ENCODE peak calls at places on chromosomes 5 and 9, in four cellular contexts. One of them, this sample, is unnamed.

GRCh38 chr9:128416432-128417019 is 4.1 kb upstream of the CERCAM start:
- DNase-seq in GM10248: no peak
- DNase-seq in iris pigment epithelial cell: no peak
- DNase-seq in CD8-positive, alpha-beta memory T cell: no peak
- DNase-seq in this sample: no peak

GRCh38 chr5:143657814-143658395 is 154.1 kb upstream of the HMHB1 start:
- DNase-seq in iris pigment epithelial cell: no peak
- DNase-seq in CD8-positive, alpha-beta memory T cell: no peak
- DNase-seq in GM10248: no peak
- DNase-seq in this sample: no peak

GRCh38 chr9:89138463-89139390 is 39.9 kb downstream of the SHC3 start:
- DNase-seq in iris pigment epithelial cell: peak
- DNase-seq in CD8-positive, alpha-beta memory T cell: no peak
- DNase-seq in GM10248: no peak
- DNase-seq in this sample: peak

GRCh38 chr9:133252301-133252776 is 22.7 kb downstream of the ABO start:
- DNase-seq in GM10248: peak
- DNase-seq in iris pigment epithelial cell: no peak
- DNase-seq in CD8-positive, alpha-beta memory T cell: no peak
- DNase-seq in this sample: no peak

GRCh38 chr5:145554399-145554798 is 280.7 kb downstream of the PRELID2 start:
- DNase-seq in GM10248: no peak
- DNase-seq in CD8-positive, alpha-beta memory T cell: no peak
- DNase-seq in iris pigment epithelial cell: peak
- DNase-seq in this sample: peak

GRCh38 chr5:31711363-31711762 is 72.4 kb downstream of the PDZD2 start:
- DNase-seq in CD8-positive, alpha-beta memory T cell: no peak
- DNase-seq in GM10248: no peak
- DNase-seq in iris pigment epithelial cell: no peak
- DNase-seq in this sample: no peak

GRCh38 chr5:44881266-44881665 is 72.5 kb downstream of the MRPS30 start:
- DNase-seq in CD8-positive, alpha-beta memory T cell: no peak
- DNase-seq in iris pigment epithelial cell: no peak
- DNase-seq in GM10248: no peak
- DNase-seq in this sample: no peak

GRCh38 chr5:142385194-142385593 is 60.4 kb upstream of the SPRY4 start:
- DNase-seq in CD8-positive, alpha-beta memory T cell: no peak
- DNase-seq in GM10248: no peak
- DNase-seq in iris pigment epithelial cell: peak
- DNase-seq in this sample: peak

GRCh38 chr9:130199605-130200004 is 27.4 kb downstream of the NCS1 start:
- DNase-seq in iris pigment epithelial cell: peak
- DNase-seq in CD8-positive, alpha-beta memory T cell: no peak
- DNase-seq in GM10248: no peak
- DNase-seq in this sample: peak

GRCh38 chr5:10667431-10668057 is 93.5 kb downstream of the DAP start:
- DNase-seq in iris pigment epithelial cell: no peak
- DNase-seq in GM10248: no peak
- DNase-seq in CD8-positive, alpha-beta memory T cell: no peak
- DNase-seq in this sample: no peak

GRCh38 chr5:139742173-139742903 is 53.3 kb upstream of the PSD2 start:
- DNase-seq in GM10248: no peak
- DNase-seq in iris pigment epithelial cell: no peak
- DNase-seq in CD8-positive, alpha-beta memory T cell: no peak
- DNase-seq in this sample: no peak

GRCh38 chr5:57532513-57533497 is 50.2 kb upstream of the ACTBL2 start:
- DNase-seq in GM10248: no peak
- DNase-seq in CD8-positive, alpha-beta memory T cell: no peak
- DNase-seq in iris pigment epithelial cell: peak
- DNase-seq in this sample: peak

GRCh38 chr9:113952651-113953050 is 76.5 kb downstream of the ZNF618 start:
- DNase-seq in CD8-positive, alpha-beta memory T cell: no peak
- DNase-seq in iris pigment epithelial cell: no peak
- DNase-seq in GM10248: no peak
- DNase-seq in this sample: no peak

GRCh38 chr5:185095-186070 is 5.9 kb upstream of the LRRC14B start:
- DNase-seq in iris pigment epithelial cell: no peak
- DNase-seq in GM10248: no peak
- DNase-seq in CD8-positive, alpha-beta memory T cell: peak
- DNase-seq in this sample: no peak

GRCh38 chr5:119411935-119412623 is 40.2 kb upstream of the HSD17B4 start:
- DNase-seq in GM10248: peak
- DNase-seq in CD8-positive, alpha-beta memory T cell: peak
- DNase-seq in iris pigment epithelial cell: peak
- DNase-seq in this sample: peak

GRCh38 chr9:93596399-93596798 is 20.0 kb downstream of the PHF2 start:
- DNase-seq in CD8-positive, alpha-beta memory T cell: no peak
- DNase-seq in GM10248: no peak
- DNase-seq in iris pigment epithelial cell: no peak
- DNase-seq in this sample: no peak

GRCh38 chr9:2087500-2088313 is 72.6 kb downstream of the SMARCA2 start:
- DNase-seq in CD8-positive, alpha-beta memory T cell: no peak
- DNase-seq in iris pigment epithelial cell: peak
- DNase-seq in GM10248: peak
- DNase-seq in this sample: peak

GRCh38 chr5:94245608-94246007 is 372.8 kb downstream of the KIAA0825 start:
- DNase-seq in CD8-positive, alpha-beta memory T cell: no peak
- DNase-seq in GM10248: no peak
- DNase-seq in iris pigment epithelial cell: no peak
- DNase-seq in this sample: no peak

GRCh38 chr5:179530069-179530998 is 20.0 kb upstream of the RUFY1 start:
- DNase-seq in iris pigment epithelial cell: peak
- DNase-seq in CD8-positive, alpha-beta memory T cell: peak
- DNase-seq in GM10248: peak
- DNase-seq in this sample: no peak

GRCh38 chr9:75186767-75187380 is 98.6 kb downstream of the OSTF1 start:
- DNase-seq in iris pigment epithelial cell: peak
- DNase-seq in GM10248: peak
- DNase-seq in CD8-positive, alpha-beta memory T cell: no peak
- DNase-seq in this sample: peak

GRCh38 chr5:139908749-139909148 is 113.1 kb downstream of the PSD2 start:
- DNase-seq in iris pigment epithelial cell: peak
- DNase-seq in CD8-positive, alpha-beta memory T cell: no peak
- DNase-seq in GM10248: no peak
- DNase-seq in this sample: no peak

GRCh38 chr9:29213374-29214161 is 1640.3 kb upstream of the C9orf72 start:
- DNase-seq in GM10248: peak
- DNase-seq in iris pigment epithelial cell: no peak
- DNase-seq in CD8-positive, alpha-beta memory T cell: no peak
- DNase-seq in this sample: peak

GRCh38 chr9:127450170-127450830 is 906 bp downstream of the RPL12 start:
- DNase-seq in iris pigment epithelial cell: no peak
- DNase-seq in CD8-positive, alpha-beta memory T cell: peak
- DNase-seq in GM10248: no peak
- DNase-seq in this sample: peak

GRCh38 chr9:18587988-18588387 is 114.0 kb downstream of the ADAMTSL1 start:
- DNase-seq in CD8-positive, alpha-beta memory T cell: no peak
- DNase-seq in GM10248: no peak
- DNase-seq in iris pigment epithelial cell: peak
- DNase-seq in this sample: peak

GRCh38 chr9:123081824-123082223 is 48.4 kb downstream of the GPR21 start:
- DNase-seq in GM10248: no peak
- DNase-seq in iris pigment epithelial cell: peak
- DNase-seq in CD8-positive, alpha-beta memory T cell: no peak
- DNase-seq in this sample: peak